ENCODE peak calls at places on chromosomes 5 and 9, in six cellular contexts. One of them, this sample, is unnamed.

GRCh38 chr5:1428107-1428506 is 17.1 kb downstream of the SLC6A3 start:
- DNase-seq in uterus: no peak
- DNase-seq in spleen: no peak
- DNase-seq in tibial nerve: no peak
- DNase-seq in body of pancreas: no peak
- DNase-seq in GM12892: no peak
- DNase-seq in this sample: no peak

GRCh38 chr9:101485873-101486692 is 47.6 kb upstream of the RNF20 start:
- DNase-seq in uterus: peak
- DNase-seq in spleen: no peak
- DNase-seq in tibial nerve: no peak
- DNase-seq in body of pancreas: peak
- DNase-seq in GM12892: no peak
- DNase-seq in this sample: no peak

GRCh38 chr9:91395106-91395552 is 28.5 kb downstream of the NFIL3 start:
- DNase-seq in uterus: no peak
- DNase-seq in spleen: no peak
- DNase-seq in tibial nerve: no peak
- DNase-seq in body of pancreas: no peak
- DNase-seq in GM12892: no peak
- DNase-seq in this sample: no peak

GRCh38 chr9:134591082-134591571 is 50.5 kb upstream of the COL5A1 start:
- DNase-seq in uterus: no peak
- DNase-seq in spleen: no peak
- DNase-seq in tibial nerve: no peak
- DNase-seq in body of pancreas: no peak
- DNase-seq in GM12892: no peak
- DNase-seq in this sample: peak

GRCh38 chr9:3768286-3768685 is 242.5 kb upstream of the RFX3 start:
- DNase-seq in uterus: no peak
- DNase-seq in spleen: no peak
- DNase-seq in tibial nerve: no peak
- DNase-seq in body of pancreas: no peak
- DNase-seq in GM12892: no peak
- DNase-seq in this sample: no peak

GRCh38 chr5:107917983-107918382 is 247.2 kb upstream of the EFNA5 start:
- DNase-seq in uterus: no peak
- DNase-seq in spleen: no peak
- DNase-seq in tibial nerve: no peak
- DNase-seq in body of pancreas: no peak
- DNase-seq in GM12892: no peak
- DNase-seq in this sample: no peak

GRCh38 chr5:73422164-73422563 is 26.4 kb downstream of the FOXD1 start:
- DNase-seq in uterus: no peak
- DNase-seq in spleen: no peak
- DNase-seq in tibial nerve: no peak
- DNase-seq in body of pancreas: no peak
- DNase-seq in GM12892: no peak
- DNase-seq in this sample: no peak

GRCh38 chr5:134018154-134018985 is 13.6 kb upstream of the VDAC1 start:
- DNase-seq in uterus: no peak
- DNase-seq in spleen: peak
- DNase-seq in tibial nerve: no peak
- DNase-seq in body of pancreas: peak
- DNase-seq in GM12892: no peak
- DNase-seq in this sample: no peak

GRCh38 chr9:132068604-132069003 is 11.1 kb downstream of the MED27 start:
- DNase-seq in uterus: no peak
- DNase-seq in spleen: no peak
- DNase-seq in tibial nerve: no peak
- DNase-seq in body of pancreas: no peak
- DNase-seq in GM12892: no peak
- DNase-seq in this sample: no peak

GRCh38 chr9:94056442-94056974 is 27.8 kb upstream of the PTPDC1 start:
- DNase-seq in uterus: no peak
- DNase-seq in spleen: no peak
- DNase-seq in tibial nerve: no peak
- DNase-seq in body of pancreas: peak
- DNase-seq in GM12892: no peak
- DNase-seq in this sample: no peak

GRCh38 chr9:34338664-34339063 is 9.3 kb downstream of the NUDT2 start:
- DNase-seq in uterus: no peak
- DNase-seq in spleen: no peak
- DNase-seq in tibial nerve: no peak
- DNase-seq in body of pancreas: no peak
- DNase-seq in GM12892: no peak
- DNase-seq in this sample: no peak

GRCh38 chr5:14675865-14676300 is 11.4 kb downstream of the OTULIN start:
- DNase-seq in uterus: no peak
- DNase-seq in spleen: no peak
- DNase-seq in tibial nerve: no peak
- DNase-seq in body of pancreas: no peak
- DNase-seq in GM12892: no peak
- DNase-seq in this sample: no peak

GRCh38 chr9:76311576-76311975 is 82.7 kb downstream of the RFK start:
- DNase-seq in uterus: no peak
- DNase-seq in spleen: no peak
- DNase-seq in tibial nerve: no peak
- DNase-seq in body of pancreas: no peak
- DNase-seq in GM12892: no peak
- DNase-seq in this sample: no peak

GRCh38 chr9:76310991-76311390 is 83.2 kb downstream of the RFK start:
- DNase-seq in uterus: no peak
- DNase-seq in spleen: no peak
- DNase-seq in tibial nerve: no peak
- DNase-seq in body of pancreas: no peak
- DNase-seq in GM12892: no peak
- DNase-seq in this sample: no peak

GRCh38 chr9:76316069-76316468 is 78.2 kb downstream of the RFK start:
- DNase-seq in uterus: no peak
- DNase-seq in spleen: no peak
- DNase-seq in tibial nerve: no peak
- DNase-seq in body of pancreas: no peak
- DNase-seq in GM12892: no peak
- DNase-seq in this sample: no peak

GRCh38 chr9:76314321-76314720 is 79.9 kb downstream of the RFK start:
- DNase-seq in uterus: no peak
- DNase-seq in spleen: no peak
- DNase-seq in tibial nerve: no peak
- DNase-seq in body of pancreas: no peak
- DNase-seq in GM12892: no peak
- DNase-seq in this sample: no peak

GRCh38 chr9:76313771-76314170 is 80.5 kb downstream of the RFK start:
- DNase-seq in uterus: no peak
- DNase-seq in spleen: no peak
- DNase-seq in tibial nerve: no peak
- DNase-seq in body of pancreas: no peak
- DNase-seq in GM12892: no peak
- DNase-seq in this sample: no peak
- TF ChIP-seq POLR2A in uterus: no peak
- TF ChIP-seq POLR2A in spleen: no peak
- TF ChIP-seq POLR2A in tibial nerve: no peak
- TF ChIP-seq POLR2A in body of pancreas: no peak
- TF ChIP-seq POLR2A in GM12892: no peak
- TF ChIP-seq POLR2A in this sample: no peak

GRCh38 chr5:150520747-150521521 is 13.0 kb downstream of the NDST1 start:
- DNase-seq in uterus: no peak
- DNase-seq in spleen: peak
- DNase-seq in tibial nerve: no peak
- DNase-seq in body of pancreas: no peak
- DNase-seq in GM12892: no peak
- DNase-seq in this sample: no peak

GRCh38 chr5:150521522-150521817 is 13.5 kb downstream of the NDST1 start:
- DNase-seq in uterus: no peak
- DNase-seq in spleen: no peak
- DNase-seq in tibial nerve: no peak
- DNase-seq in body of pancreas: no peak
- DNase-seq in GM12892: no peak
- DNase-seq in this sample: no peak

GRCh38 chr5:150521939-150522503 is 14.1 kb downstream of the NDST1 start:
- DNase-seq in uterus: no peak
- DNase-seq in spleen: no peak
- DNase-seq in tibial nerve: no peak
- DNase-seq in body of pancreas: no peak
- DNase-seq in GM12892: no peak
- DNase-seq in this sample: no peak

GRCh38 chr5:150523472-150524350 is 15.8 kb downstream of the NDST1 start:
- DNase-seq in uterus: peak
- DNase-seq in spleen: no peak
- DNase-seq in tibial nerve: no peak
- DNase-seq in body of pancreas: peak
- DNase-seq in GM12892: peak
- DNase-seq in this sample: no peak

DNA sequence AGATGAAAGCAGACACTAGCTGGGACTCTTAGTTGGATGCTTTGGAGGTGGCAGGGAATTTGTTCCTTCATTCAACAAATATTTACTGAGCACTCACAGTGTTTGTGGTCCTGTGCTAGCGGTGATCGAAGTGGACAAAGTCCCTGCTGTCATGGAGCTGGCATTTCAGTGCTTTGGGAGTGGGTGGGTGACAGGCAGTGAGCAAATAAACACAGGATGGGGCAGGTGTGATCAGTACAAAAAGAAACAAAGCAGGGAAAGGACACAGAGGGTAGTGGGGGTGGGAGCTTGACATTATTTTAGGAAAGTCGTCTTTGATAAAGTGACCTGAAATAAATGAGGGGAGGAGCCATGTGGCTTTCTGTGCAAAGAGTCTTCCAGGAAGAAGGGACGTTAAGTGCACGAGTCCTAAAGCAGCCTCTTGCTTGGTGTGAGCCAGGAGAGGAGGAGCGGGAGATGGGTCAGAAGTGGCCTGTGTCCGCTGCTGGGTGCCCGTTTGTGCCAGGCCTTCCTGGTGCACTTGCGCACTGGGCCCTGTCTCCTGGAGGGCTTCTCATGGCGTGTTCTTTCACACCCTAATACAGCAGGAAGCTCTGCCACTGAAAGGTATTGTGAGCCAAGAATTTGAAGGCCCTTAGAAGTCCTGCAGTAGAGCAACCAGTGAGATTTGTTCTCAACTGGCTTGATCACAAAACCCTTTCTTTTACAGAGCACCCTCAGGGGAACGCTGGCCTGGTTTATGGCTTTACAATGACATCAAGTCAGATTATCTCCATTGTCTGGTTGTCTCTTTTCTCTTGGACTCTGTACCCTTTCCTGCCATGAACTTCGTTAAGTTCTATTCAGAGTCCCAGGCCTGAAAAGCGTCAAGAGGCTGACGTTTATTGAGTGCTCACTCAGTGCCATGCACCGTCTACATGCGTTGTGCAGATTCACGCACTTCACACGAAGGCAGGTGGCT is 14.9 kb downstream of the NDST1 start:
- DNase-seq in uterus: no peak
- DNase-seq in spleen: no peak
- DNase-seq in tibial nerve: no peak
- DNase-seq in body of pancreas: peak
- DNase-seq in GM12892: no peak
- DNase-seq in this sample: no peak
- TF ChIP-seq POLR2A in uterus: no peak
- TF ChIP-seq POLR2A in spleen: no peak
- TF ChIP-seq POLR2A in tibial nerve: no peak
- TF ChIP-seq POLR2A in body of pancreas: no peak
- TF ChIP-seq POLR2A in GM12892: no peak
- TF ChIP-seq POLR2A in this sample: no peak

GRCh38 chr9:112751059-112751795 is 667 bp downstream of the SNX30 start:
- DNase-seq in uterus: peak
- DNase-seq in spleen: no peak
- DNase-seq in tibial nerve: no peak
- DNase-seq in body of pancreas: peak
- DNase-seq in GM12892: peak
- DNase-seq in this sample: peak

GRCh38 chr9:112750767-112751058 is 153 bp downstream of the SNX30 start:
- DNase-seq in uterus: no peak
- DNase-seq in spleen: peak
- DNase-seq in tibial nerve: no peak
- DNase-seq in body of pancreas: no peak
- DNase-seq in GM12892: no peak
- DNase-seq in this sample: no peak

GRCh38 chr9:112748041-112748440 is 2.5 kb upstream of the SNX30 start:
- DNase-seq in uterus: no peak
- DNase-seq in spleen: no peak
- DNase-seq in tibial nerve: no peak
- DNase-seq in body of pancreas: no peak
- DNase-seq in GM12892: no peak
- DNase-seq in this sample: no peak

GRCh38 chr9:112752334-112753110 is 2.0 kb downstream of the SNX30 start:
- DNase-seq in uterus: no peak
- DNase-seq in spleen: no peak
- DNase-seq in tibial nerve: no peak
- DNase-seq in body of pancreas: no peak
- DNase-seq in GM12892: no peak
- DNase-seq in this sample: no peak

GRCh38 chr9:112750111-112750766 is at the start of gene SNX30:
- DNase-seq in uterus: peak
- DNase-seq in spleen: peak
- DNase-seq in tibial nerve: peak
- DNase-seq in body of pancreas: peak
- DNase-seq in GM12892: peak
- DNase-seq in this sample: peak
- TF ChIP-seq POLR2A in uterus: no peak
- TF ChIP-seq POLR2A in spleen: no peak
- TF ChIP-seq POLR2A in tibial nerve: peak
- TF ChIP-seq POLR2A in body of pancreas: peak
- TF ChIP-seq POLR2A in GM12892: peak
- TF ChIP-seq POLR2A in this sample: peak

DNA sequence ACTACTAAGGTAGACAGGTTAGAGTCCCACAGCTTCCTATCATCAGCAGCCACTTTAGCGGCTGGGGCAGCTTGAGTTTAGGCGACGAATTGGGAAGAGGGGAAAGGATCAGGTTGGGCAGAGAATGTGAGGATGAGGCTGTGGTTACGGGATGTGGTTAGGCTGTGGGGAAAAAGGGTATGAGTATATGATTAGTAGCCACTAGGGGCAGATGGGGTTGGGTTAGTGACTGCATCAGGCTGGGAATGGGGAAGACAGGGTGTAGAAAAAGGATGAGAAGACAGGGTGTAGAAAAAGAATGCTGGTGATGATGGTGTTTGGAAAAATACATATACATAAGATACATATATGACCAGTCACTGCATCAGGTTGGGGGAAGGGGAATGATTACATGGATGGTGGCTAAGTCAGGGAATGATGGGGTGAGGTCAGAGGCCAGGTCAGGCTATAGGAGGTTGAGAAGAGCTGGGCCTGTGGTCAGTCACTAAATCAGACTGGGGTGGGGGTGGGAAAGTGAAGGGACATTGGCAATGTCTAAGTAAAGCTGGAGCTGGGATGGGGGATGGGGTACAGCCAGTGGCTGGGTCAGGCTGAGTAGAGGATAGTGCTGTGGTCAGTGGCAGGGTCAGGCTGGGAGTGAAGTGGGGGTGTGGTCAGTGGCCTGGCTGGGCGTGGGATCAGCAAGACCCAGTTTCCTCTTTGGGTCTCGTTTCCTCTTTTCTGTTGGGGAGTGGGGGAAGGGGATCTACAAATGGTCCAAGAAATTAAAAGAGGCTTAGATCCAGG is 2.1 kb downstream of the TLN1 start:
- DNase-seq in uterus: no peak
- DNase-seq in spleen: peak
- DNase-seq in tibial nerve: no peak
- DNase-seq in body of pancreas: no peak
- DNase-seq in GM12892: no peak
- DNase-seq in this sample: no peak
- TF ChIP-seq POLR2A in uterus: no peak
- TF ChIP-seq POLR2A in spleen: no peak
- TF ChIP-seq POLR2A in tibial nerve: no peak
- TF ChIP-seq POLR2A in body of pancreas: no peak
- TF ChIP-seq POLR2A in GM12892: peak
- TF ChIP-seq POLR2A in this sample: peak